ENCODE peak calls at places on chromosomes 4 and X, in ten cellular contexts. Q is left kidney; C is testis; W is activated gamma-delta T cell treated with Interleukin-2 at 50 U/mL for 16 hours; H is ACHN; D is cortex of kidney; Z is HS-5; R is cardiac muscle cell; L is CD4-positive, alpha-beta memory T cell; N is prostate gland. K is an unnamed sample.

GRCh38 chr4:55397521-55398321 is 2.0 kb downstream of the TMEM165 start:
- DNase-seq in W (no peak), Q (peak), H (peak), L (no peak), N (no peak), C (no peak), R (no peak), D (no peak), Z (peak), K (peak)

GRCh38 chr4:67126115-67126514 is 419.2 kb downstream of the CENPC start:
- DNase-seq in W (no peak), H (no peak), R (no peak), Z (no peak), N (no peak), C (no peak), L (no peak), D (no peak), Q (no peak), K (no peak)

GRCh38 chr4:123878976-123879375 is 482.4 kb downstream of the SPRY1 start:
- DNase-seq in D (no peak), N (no peak), L (no peak), C (no peak), R (no peak), H (no peak), Z (no peak), Q (no peak), W (no peak), K (no peak)

GRCh38 chr4:186932631-186933150 is 209.0 kb upstream of the FAT1 start:
- DNase-seq in C (no peak), R (peak), Q (peak), Z (peak), H (no peak), N (no peak), D (no peak), W (no peak), L (no peak), K (no peak)

GRCh38 chr4:148831945-148832344 is 389.7 kb upstream of the NR3C2 start:
- DNase-seq in D (no peak), L (no peak), R (no peak), Q (no peak), C (no peak), Z (peak), W (no peak), H (peak), N (no peak), K (no peak)

GRCh38 chrX:143536176-143536575 is 18.9 kb upstream of the SPANXN3 start:
- DNase-seq in L (no peak), C (no peak), Z (no peak), Q (no peak), R (no peak), H (no peak), W (no peak), N (no peak), D (no peak), K (no peak)

GRCh38 chr4:153616005-153616555 is 68.0 kb upstream of the TLR2 start:
- DNase-seq in R (no peak), N (no peak), L (no peak), Q (no peak), C (no peak), Z (no peak), H (no peak), D (no peak), W (no peak), K (no peak)

GRCh38 chr4:40314951-40315350 is 20.2 kb upstream of the CHRNA9 start:
- DNase-seq in D (no peak), C (no peak), L (no peak), W (no peak), H (no peak), N (no peak), Q (no peak), R (no peak), Z (peak), K (no peak)

GRCh38 chrX:150486011-150486410 is 82.4 kb upstream of the MTM1 start:
- DNase-seq in Z (no peak), H (peak), R (peak), Q (peak), L (peak), N (peak), W (peak), D (no peak), C (no peak), K (peak)

GRCh38 chrX:21166302-21166982 is 207.8 kb upstream of the CNKSR2 start:
- DNase-seq in D (no peak), Z (peak), N (no peak), W (no peak), C (no peak), H (peak), R (peak), L (no peak), Q (no peak), K (no peak)

GRCh38 chr4:168409089-168409801 is 71.0 kb downstream of the DDX60L start:
- DNase-seq in R (no peak), D (no peak), Z (no peak), Q (no peak), N (no peak), C (no peak), W (no peak), H (peak), L (no peak), K (no peak)

GRCh38 chrX:151982217-151982616 is 7.7 kb upstream of the GABRE start:
- DNase-seq in N (no peak), C (no peak), H (peak), Z (no peak), D (no peak), Q (no peak), W (no peak), R (no peak), L (no peak), K (peak)

GRCh38 chrX:150143721-150144440 is 205.6 kb upstream of the EOLA2 start:
- DNase-seq in Q (no peak), D (no peak), N (no peak), L (no peak), R (no peak), C (no peak), W (no peak), Z (no peak), H (no peak), K (no peak)

GRCh38 chr4:37795796-37796195 is 30.7 kb upstream of the PGM2 start:
- DNase-seq in L (no peak), H (no peak), Z (no peak), D (no peak), C (no peak), W (no peak), R (no peak), Q (no peak), N (no peak), K (no peak)

GRCh38 chr4:163331629-163332360 is 601 bp downstream of the NPY1R start:
- DNase-seq in C (peak), D (no peak), W (no peak), L (no peak), Z (no peak), R (peak), N (no peak), H (peak), Q (peak), K (peak)

GRCh38 chr4:6452116-6452896 is 20.1 kb downstream of the PPP2R2C start:
- DNase-seq in H (no peak), D (no peak), Q (no peak), C (no peak), L (no peak), N (no peak), W (no peak), R (no peak), Z (no peak), K (no peak)

GRCh38 chrX:47577901-47578300 is 4.3 kb upstream of the TIMP1 start:
- DNase-seq in D (no peak), H (no peak), W (no peak), N (no peak), L (no peak), Z (no peak), R (no peak), C (no peak), Q (no peak), K (no peak)

GRCh38 chr4:157172011-157172410 is 48.5 kb upstream of the GRIA2 start:
- DNase-seq in H (peak), Z (peak), L (no peak), C (no peak), D (no peak), N (no peak), Q (no peak), R (no peak), W (no peak), K (no peak)

GRCh38 chr4:36471903-36472302 is 190.5 kb downstream of the DTHD1 start:
- DNase-seq in N (no peak), W (no peak), R (no peak), D (no peak), L (no peak), Z (no peak), Q (no peak), C (no peak), H (no peak), K (no peak)

GRCh38 chrX:119477812-119478232 is 9.6 kb downstream of the SLC25A5 start:
- DNase-seq in N (no peak), C (no peak), Q (peak), D (no peak), H (peak), R (no peak), W (no peak), L (no peak), Z (peak), K (peak)

GRCh38 chr4:1405249-1405635 is 1.0 kb downstream of the NKX1-1 start:
- DNase-seq in Z (no peak), C (no peak), D (no peak), N (no peak), H (no peak), Q (no peak), L (no peak), R (no peak), W (no peak), K (no peak)

GRCh38 chr4:24632011-24632410 is 47.7 kb upstream of the DHX15 start:
- DNase-seq in H (no peak), R (no peak), C (no peak), L (no peak), Z (no peak), Q (no peak), N (no peak), W (no peak), D (no peak), K (no peak)

GRCh38 chr4:57044996-57045395 is 65.2 kb downstream of the IGFBP7 start:
- DNase-seq in H (no peak), W (no peak), N (no peak), R (no peak), D (no peak), Q (no peak), C (no peak), L (no peak), Z (no peak), K (no peak)

GRCh38 chrX:139875831-139876230 is 57.0 kb downstream of the ATP11C start:
- DNase-seq in R (no peak), L (no peak), N (no peak), W (no peak), D (no peak), Z (no peak), Q (peak), C (no peak), H (no peak), K (no peak)

GRCh38 chrX:17932781-17933180 is 71.7 kb upstream of the RAI2 start:
- DNase-seq in H (no peak), Q (no peak), R (no peak), C (no peak), L (no peak), W (no peak), D (no peak), N (no peak), Z (no peak), K (no peak)

GRCh38 chrX:136907626-136908025 is 27.1 kb upstream of the RBMX start:
- DNase-seq in L (no peak), H (no peak), R (no peak), Z (no peak), Q (peak), W (no peak), D (no peak), C (peak), N (no peak), K (no peak)